ENCODE peak calls at places on chromosomes 3 and 15, in four cellular contexts. R, C, U and S are unnamed samples. For H3K4me1, the result is how much of the 10 kb centered on the place peaks cover.

GRCh38 chr3:136750922-136751258 is 1.3 kb downstream of the STAG1 start:
- DNase-seq in R (peak), C (no peak), U (peak), S (no peak)

GRCh38 chr15:29516929-29517328 is 247.3 kb upstream of the NSMCE3 start:
- DNase-seq in R (no peak), C (no peak), U (no peak), S (no peak)

GRCh38 chr3:126753191-126754160 is 49.4 kb downstream of the CHCHD6 start:
- DNase-seq in R (peak), C (no peak), U (peak), S (peak)

GRCh38 chr3:165920984-165921383 is 83.8 kb upstream of the BCHE start:
- DNase-seq in R (no peak), C (no peak), U (no peak), S (no peak)

GRCh38 chr3:14967285-14967684 is 19.9 kb downstream of the NR2C2 start:
- DNase-seq in R (no peak), C (no peak), U (no peak), S (no peak)

GRCh38 chr3:183265713-183266417 is 12.8 kb downstream of the B3GNT5 start:
- DNase-seq in R (peak), C (no peak), U (peak), S (no peak)

GRCh38 chr3:110384601-110385000 is 687.0 kb upstream of the NECTIN3 start:
- DNase-seq in R (peak), C (no peak), U (peak), S (no peak)

GRCh38 chr3:129010316-129010956 is 9.3 kb downstream of the EFCC1 start:
- DNase-seq in R (no peak), C (no peak), U (no peak), S (no peak)

GRCh38 chr3:186108106-186108940 is 566 bp downstream of the ETV5 start:
- DNase-seq in R (peak), C (peak), U (peak), S (peak)

GRCh38 chr3:123791417-123791816 is 92.7 kb downstream of the MYLK start:
- DNase-seq in R (peak), C (no peak), U (peak), S (no peak)

GRCh38 chr3:72039677-72040076 is 254.7 kb upstream of the PROK2 start:
- DNase-seq in R (no peak), C (no peak), U (no peak), S (no peak)

GRCh38 chr15:77608774-77609173 is 23.9 kb downstream of the LINGO1 start:
- DNase-seq in R (no peak), C (no peak), U (peak), S (no peak)

GRCh38 chr3:177673105-177673804 is 476.0 kb upstream of the TBL1XR1 start:
- DNase-seq in R (peak), C (no peak), U (peak), S (no peak)

GRCh38 chr3:38029400-38030125 is at the start of gene PLCD1:
- DNase-seq in R (peak), C (peak), U (peak), S (peak)

GRCh38 chr15:41180206-41180789 is 50.3 kb downstream of the EXD1 start:
- DNase-seq in R (peak), C (no peak), U (peak), S (no peak)

GRCh38 chr15:51681303-51681963 is at the start of gene SCG3:
- DNase-seq in R (peak), C (peak), U (peak), S (peak)

GRCh38 chr3:37272743-37273142 is 98.4 kb upstream of the LRRFIP2 start:
- DNase-seq in R (peak), C (no peak), U (peak), S (no peak)

GRCh38 chr3:134796313-134797079 is 1.4 kb downstream of the EPHB1 start:
- DNase-seq in R (peak), C (no peak), U (peak), S (no peak)

GRCh38 chr3:171829841-171830559 is 13.1 kb upstream of the TMEM212 start:
- DNase-seq in R (peak), C (no peak), U (peak), S (peak)

GRCh38 chr3:184914628-184915027 is 102.7 kb downstream of the VPS8 start:
- DNase-seq in R (no peak), C (no peak), U (no peak), S (no peak)

GRCh38 chr3:178325330-178325729 is 210.9 kb upstream of the KCNMB2 start:
- DNase-seq in R (peak), C (no peak), U (peak), S (no peak)

GRCh38 chr3:187629711-187630110 is 40.5 kb downstream of the SST start:
- DNase-seq in R (no peak), C (no peak), U (peak), S (no peak)

GRCh38 chr3:28576590-28577220 is 228.1 kb upstream of the AZI2 start:
- DNase-seq in R (no peak), C (no peak), U (peak), S (no peak)

GRCh38 chr3:38084969-38085942 is 46.2 kb downstream of the DLEC1 start:
- DNase-seq in R (no peak), C (no peak), U (peak), S (no peak)

GRCh38 chr3:83523470-83524073 is 1435.2 kb upstream of the CADM2 start:
- DNase-seq in R (peak), C (no peak), U (peak), S (peak)

GRCh38 chr3:183447206-183448001 is 19.0 kb upstream of the MCF2L2 start:
- DNase-seq in R (peak), C (peak), U (peak), S (peak)

GRCh38 chr15:83295417-83295816 is 11.0 kb upstream of the BNC1 start:
- DNase-seq in R (no peak), C (no peak), U (no peak), S (no peak)

GRCh38 chr15:36643551-36643950 is 64.1 kb downstream of the CDIN1 start:
- DNase-seq in R (no peak), C (no peak), U (no peak), S (no peak)

GRCh38 chr15:29403778-29404177 is 134.2 kb upstream of the NSMCE3 start:
- DNase-seq in R (no peak), C (no peak), U (no peak), S (no peak)

GRCh38 chr3:20503394-20504082 is 317.5 kb upstream of the SGO1 start:
- DNase-seq in R (no peak), C (no peak), U (no peak), S (no peak)

GRCh38 chr3:47016934-47017435 is 37.5 kb downstream of the NBEAL2 start:
- DNase-seq in R (peak), C (peak), U (peak), S (no peak)
- H3K4me1 ChIP-seq in R (under half), C (under half), U (under half), S (under half)

GRCh38 chr3:16468114-16469098 is 45.1 kb downstream of the RFTN1 start:
- DNase-seq in R (no peak), C (peak), U (no peak), S (no peak)
- H3K27ac ChIP-seq in R (no peak), C (peak), U (no peak), S (peak)

DNA sequence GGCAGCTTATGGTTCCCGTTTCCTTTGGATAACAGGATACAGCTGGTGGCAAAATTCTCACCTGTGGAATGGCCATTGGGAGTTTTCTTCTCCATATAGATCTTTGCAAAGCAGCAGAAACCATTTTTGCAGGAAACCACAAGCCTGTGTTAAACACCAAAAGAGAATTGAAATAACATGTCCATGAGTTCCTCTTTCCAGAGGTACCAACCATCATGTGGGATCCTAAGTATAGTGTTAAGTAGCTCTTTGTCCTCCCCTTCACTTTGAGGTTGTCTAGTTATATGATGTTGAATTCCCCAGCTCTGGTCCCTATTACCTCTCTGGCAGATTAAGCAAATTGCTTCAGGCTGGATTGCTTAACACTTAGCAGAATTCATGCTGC is 94.9 kb downstream of the AKAP13 start:
- DNase-seq in R (no peak), C (no peak), U (peak), S (no peak)
- H3K4me1 ChIP-seq in R (under half), C (half or more), U (half or more), S (under half)

GRCh38 chr3:195143221-195143620 is 127.7 kb downstream of the XXYLT1 start:
- DNase-seq in R (peak), C (no peak), U (no peak), S (no peak)
- H3K27ac ChIP-seq in R (no peak), C (no peak), U (no peak), S (no peak)

GRCh38 chr15:73990250-73991005 is 1.7 kb downstream of the STOML1 start:
- DNase-seq in R (no peak), C (no peak), U (no peak), S (no peak)
- H3K4me1 ChIP-seq in R (under half), C (under half), U (under half), S (half or more)